ENCODE peak calls at places on chromosomes 11 and 22, in eight cellular contexts. U is fibroblast of lung; M is effector memory CD4-positive, alpha-beta T cell; O is HCT116; I is H9; T is endodermal cell; L is naive thymus-derived CD4-positive, alpha-beta T cell; H is SJSA1. J is an unnamed sample.

GRCh38 chr11:27582686-27583085 is 76.1 kb upstream of the LIN7C start:
- DNase-seq in U (no peak), M (no peak), O (no peak), I (no peak), T (no peak), L (no peak), H (no peak), J (no peak)

GRCh38 chr11:19345848-19346681 is 105.3 kb upstream of the E2F8 start:
- DNase-seq in U (no peak), M (no peak), O (no peak), I (no peak), T (peak; percentile 75), L (no peak), H (no peak), J (no peak)

GRCh38 chr22:50678218-50678650 is 5.6 kb downstream of the SHANK3 start:
- DNase-seq in U (no peak), M (no peak), O (no peak), I (no peak), T (no peak), L (no peak), H (peak; percentile 30), J (no peak)

GRCh38 chr11:14067686-14068085 is 105.2 kb downstream of the SPON1 start:
- DNase-seq in U (no peak), M (no peak), O (no peak), I (no peak), T (no peak), L (no peak), H (no peak), J (no peak)

GRCh38 chr11:33620423-33621120 is 80.1 kb downstream of the C11orf91 start:
- DNase-seq in U (peak; percentile 84), M (no peak), O (no peak), I (no peak), T (no peak), L (no peak), H (no peak), J (no peak)

GRCh38 chr11:57203359-57203758 is 21.6 kb downstream of the LRRC55 start:
- DNase-seq in U (no peak), M (no peak), O (no peak), I (no peak), T (no peak), L (no peak), H (no peak), J (no peak)

GRCh38 chr11:61037694-61038093 is 64.6 kb upstream of the CD5 start:
- DNase-seq in U (peak; percentile 55), M (no peak), O (no peak), I (no peak), T (no peak), L (no peak), H (no peak), J (no peak)

GRCh38 chr11:26583550-26583949 is 11.5 kb upstream of the MUC15 start:
- DNase-seq in U (no peak), M (no peak), O (no peak), I (no peak), T (no peak), L (no peak), H (no peak), J (peak; percentile 38)

GRCh38 chr11:65588199-65589054 is 7.2 kb downstream of the KCNK7 start:
- DNase-seq in U (peak; percentile 29), M (peak; percentile 67), O (no peak), I (peak; percentile 84), T (peak; percentile 89), L (peak; percentile 35), H (peak; percentile 77), J (no peak)

GRCh38 chr22:28953399-28953798 is 70.0 kb downstream of the ZNRF3 start:
- DNase-seq in U (no peak), M (no peak), O (no peak), I (no peak), T (no peak), L (no peak), H (no peak), J (no peak)

GRCh38 chr22:28955817-28956216 is 72.4 kb downstream of the ZNRF3 start:
- DNase-seq in U (peak; percentile 33), M (peak; percentile 68), O (no peak), I (no peak), T (no peak), L (peak; percentile 19), H (no peak), J (no peak)

GRCh38 chr22:28958611-28959010 is 75.2 kb downstream of the ZNRF3 start:
- DNase-seq in U (peak; percentile 51), M (no peak), O (no peak), I (no peak), T (no peak), L (no peak), H (no peak), J (no peak)

GRCh38 chr22:28953976-28954880 is 70.9 kb downstream of the ZNRF3 start:
- DNase-seq in U (no peak), M (no peak), O (no peak), I (no peak), T (no peak), L (no peak), H (no peak), J (no peak)

DNA sequence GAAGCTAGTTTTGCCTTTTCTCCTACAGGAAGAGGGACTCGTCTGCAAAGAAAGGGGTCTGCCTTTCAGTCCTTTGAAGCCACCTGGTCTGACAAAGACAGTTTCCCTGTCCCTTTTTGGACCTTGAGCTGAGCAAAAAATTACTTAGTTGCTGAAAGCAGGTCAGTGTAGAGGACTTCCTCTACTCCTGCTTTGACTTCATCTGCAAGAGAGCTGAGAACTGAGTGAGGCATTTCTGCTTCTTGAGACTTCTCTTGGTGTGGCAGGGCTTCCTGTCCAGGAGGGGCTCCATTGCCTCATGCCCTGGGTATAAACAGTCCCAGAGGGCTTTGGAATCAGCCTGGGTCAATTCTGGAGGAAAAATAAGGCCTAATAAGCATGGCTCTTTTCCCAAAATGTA is 73.1 kb downstream of the ZNRF3 start:
- DNase-seq in U (no peak), M (no peak), O (no peak), I (no peak), T (no peak), L (no peak), H (no peak), J (no peak)
- H3K4me1 ChIP-seq in U (peaks cover 3% of the 10 kb centered on the region), M (peaks cover 19% of the 10 kb centered on the region), O (peaks cover 17% of the 10 kb centered on the region), I (peaks cover 3% of the 10 kb centered on the region), T (peaks cover 3% of the 10 kb centered on the region), L (peaks cover 20% of the 10 kb centered on the region), H (peaks cover 24% of the 10 kb centered on the region), J (peaks cover 12% of the 10 kb centered on the region)

GRCh38 chr22:25567305-25567704 is 2.8 kb downstream of the GRK3 start:
- DNase-seq in U (no peak), M (no peak), O (no peak), I (no peak), T (no peak), L (no peak), H (no peak), J (no peak)

GRCh38 chr22:25566812-25567211 is 2.3 kb downstream of the GRK3 start:
- DNase-seq in U (no peak), M (no peak), O (no peak), I (no peak), T (no peak), L (no peak), H (no peak), J (no peak)

GRCh38 chr22:25572708-25573161 is 8.3 kb downstream of the GRK3 start:
- DNase-seq in U (no peak), M (no peak), O (no peak), I (no peak), T (no peak), L (no peak), H (no peak), J (no peak)

GRCh38 chr22:25573822-25574221 is 9.3 kb downstream of the GRK3 start:
- DNase-seq in U (no peak), M (no peak), O (no peak), I (no peak), T (no peak), L (no peak), H (no peak), J (no peak)

DNA sequence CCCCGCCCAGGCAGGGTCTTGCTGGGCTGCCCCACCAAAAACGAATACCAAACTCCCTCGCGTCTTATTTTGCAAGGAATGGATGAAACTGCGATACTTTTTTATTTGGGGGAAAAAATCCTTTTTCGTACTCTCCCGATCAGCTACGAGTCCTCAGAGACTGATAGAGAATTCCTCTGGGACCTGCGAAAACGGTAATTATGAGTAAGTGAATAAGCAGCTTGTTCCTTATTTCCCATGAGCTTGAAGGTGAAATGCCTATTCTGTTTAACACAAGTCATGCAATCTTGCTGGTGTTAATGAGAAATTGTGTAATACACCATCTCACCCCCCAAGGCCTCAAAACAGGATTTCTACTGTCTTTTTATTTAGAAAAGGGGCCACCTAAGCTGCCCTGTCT is 5.5 kb downstream of the GRK3 start:
- DNase-seq in U (no peak), M (no peak), O (no peak), I (no peak), T (no peak), L (no peak), H (no peak), J (no peak)
- H3K27ac ChIP-seq in U (no peak overlapping the region), M (no peak overlapping the region), O (no peak overlapping the region), I (no peak overlapping the region), T (no peak overlapping the region), L (no peak overlapping the region), H (no peak overlapping the region), J (no peak overlapping the region)

DNA sequence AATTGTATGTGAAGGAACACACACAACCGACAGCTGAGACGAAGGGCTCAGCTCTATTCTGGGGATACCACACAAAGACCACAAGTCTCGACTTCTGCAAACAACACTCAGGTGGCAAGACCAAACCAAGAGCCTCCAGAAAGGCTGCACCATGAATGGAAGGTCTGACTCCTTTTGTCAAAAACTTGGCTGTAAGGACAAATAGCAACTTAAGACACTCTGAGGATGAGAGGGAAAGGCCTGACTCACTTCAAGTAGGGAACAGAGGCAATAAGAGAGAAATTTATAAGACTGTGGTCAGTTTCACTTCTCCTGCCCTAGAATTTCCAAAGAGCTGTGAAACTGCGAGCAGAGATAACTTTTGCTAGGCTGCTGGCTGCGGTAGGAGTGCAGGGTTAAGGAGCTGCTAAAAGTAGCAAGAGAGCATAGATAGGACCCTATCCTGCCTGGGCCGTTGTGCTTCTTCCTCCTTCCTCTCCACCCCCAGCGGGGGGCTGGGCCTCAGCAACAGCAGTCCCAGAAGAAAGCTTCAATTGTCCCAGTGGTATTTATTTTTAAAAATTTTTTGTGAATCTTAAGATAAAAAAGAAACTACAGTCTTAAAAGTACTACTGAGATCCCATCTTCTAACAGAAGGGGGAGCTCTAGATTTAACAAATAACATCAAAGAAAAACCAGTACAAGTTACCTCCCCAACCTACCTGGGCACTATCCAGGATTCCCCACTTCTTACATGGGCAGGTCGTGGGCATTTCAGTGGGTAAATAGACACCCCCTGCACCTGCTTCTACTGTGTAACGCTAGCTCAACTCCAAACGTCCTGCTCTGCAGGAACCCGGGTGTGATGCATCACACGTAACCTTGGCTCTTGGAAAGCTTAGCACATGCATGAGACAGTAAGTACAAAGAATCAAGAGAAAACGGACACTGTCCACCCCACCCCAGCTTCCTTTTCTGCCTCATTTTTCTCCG is 66.4 kb downstream of the SGSM3 start:
- DNase-seq in U (peak; percentile 63), M (no peak), O (peak; percentile 53), I (no peak), T (peak; percentile 69), L (no peak), H (no peak), J (peak; percentile 34)
- H3K4me1 ChIP-seq in U (peaks cover 11% of the 10 kb centered on the region), M (peaks cover 10% of the 10 kb centered on the region), O (no peaks in the 10 kb centered on the region), I (no peaks in the 10 kb centered on the region), T (no peaks in the 10 kb centered on the region), L (peaks cover 10% of the 10 kb centered on the region), H (peaks cover 23% of the 10 kb centered on the region), J (peaks cover 3% of the 10 kb centered on the region)

DNA sequence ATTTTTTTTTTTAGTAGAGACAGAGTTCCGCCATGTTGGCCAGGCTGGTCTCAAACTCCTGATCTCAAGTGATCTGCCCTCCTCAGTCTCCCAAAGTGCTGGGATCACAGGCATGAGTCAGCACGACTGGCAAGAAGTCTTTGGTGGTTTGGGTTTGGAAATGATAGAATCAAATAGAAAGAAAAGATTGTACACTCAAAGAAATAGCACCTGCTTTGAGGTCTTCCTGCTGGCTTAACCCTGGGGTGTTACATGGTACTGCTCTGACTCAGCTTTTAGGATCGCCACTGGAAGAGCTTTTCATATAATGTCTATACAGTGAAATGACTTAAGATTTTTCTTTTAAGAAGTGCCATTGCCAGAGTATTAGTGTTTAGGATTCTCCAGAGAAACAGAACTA is 50.2 kb downstream of the JAM3 start:
- DNase-seq in U (peak; percentile 91), M (no peak), O (no peak), I (no peak), T (no peak), L (no peak), H (no peak), J (no peak)
- H3K27ac ChIP-seq in U (peak overlapping the region; percentile 84), M (no peak overlapping the region), O (no peak overlapping the region), I (no peak overlapping the region), T (no peak overlapping the region), L (no peak overlapping the region), H (no peak overlapping the region), J (no peak overlapping the region)

J was measured in PC-9.